ENCODE peak calls at places on chromosomes 11 and 22, in six cellular contexts. P is hypothalamus; L is EH; U is DMS53; Z is T follicular helper cell; F is effector memory CD8-positive, alpha-beta T cell. Y is an unnamed sample.

GRCh38 chr11:15157181-15157580 is 42.5 kb downstream of the INSC start:
- DNase-seq in P (no peak), L (peak), U (no peak), Z (no peak), F (no peak), Y (no peak)

GRCh38 chr11:35214792-35215193 is 75.8 kb downstream of the CD44 start:
- DNase-seq in P (peak), L (peak), U (no peak), Z (no peak), F (no peak), Y (no peak)

GRCh38 chr11:17014321-17014773 is at the start of gene PLEKHA7:
- DNase-seq in P (no peak), L (no peak), U (peak), Z (no peak), F (peak), Y (no peak)

GRCh38 chr22:27112273-27112672 is 454.9 kb downstream of the MIAT start:
- DNase-seq in P (no peak), L (no peak), U (no peak), Z (no peak), F (no peak), Y (no peak)

GRCh38 chr11:60265373-60266214 is 14.9 kb upstream of the MS4A4A start:
- DNase-seq in P (no peak), L (peak), U (peak), Z (no peak), F (no peak), Y (no peak)

GRCh38 chr22:45966320-45966891 is 10.6 kb downstream of the WNT7B start:
- DNase-seq in P (no peak), L (no peak), U (peak), Z (no peak), F (no peak), Y (no peak)

GRCh38 chr22:38412435-38413084 is 42.4 kb downstream of the KCNJ4 start:
- DNase-seq in P (no peak), L (no peak), U (peak), Z (peak), F (peak), Y (peak)

GRCh38 chr22:44108806-44109385 is 71.8 kb upstream of the PARVG start:
- DNase-seq in P (no peak), L (no peak), U (no peak), Z (no peak), F (no peak), Y (no peak)

GRCh38 chr11:109062445-109062844 is 359.5 kb upstream of the C11orf87 start:
- DNase-seq in P (no peak), L (peak), U (no peak), Z (no peak), F (no peak), Y (no peak)

GRCh38 chr22:29102300-29102699 is 29.5 kb downstream of the KREMEN1 start:
- DNase-seq in P (no peak), L (no peak), U (no peak), Z (no peak), F (no peak), Y (no peak)

GRCh38 chr11:60145677-60146076 is 37.2 kb downstream of the MS4A6A start:
- DNase-seq in P (no peak), L (no peak), U (no peak), Z (no peak), F (no peak), Y (no peak)

GRCh38 chr11:120383518-120384155 is 47.4 kb downstream of the ARHGEF12 start:
- DNase-seq in P (no peak), L (peak), U (no peak), Z (no peak), F (no peak), Y (no peak)

GRCh38 chr11:68550485-68550817 is 89.9 kb downstream of the PPP6R3 start:
- DNase-seq in P (no peak), L (no peak), U (no peak), Z (no peak), F (no peak), Y (no peak)

GRCh38 chr22:37007666-37008065 is 11.6 kb downstream of the TST start:
- DNase-seq in P (no peak), L (no peak), U (no peak), Z (no peak), F (no peak), Y (no peak)

GRCh38 chr22:23478175-23478574 is 101.9 kb downstream of the IGLL1 start:
- DNase-seq in P (no peak), L (peak), U (no peak), Z (no peak), F (no peak), Y (no peak)

GRCh38 chr11:120172054-120172881 is 34.4 kb upstream of the TRIM29 start:
- DNase-seq in P (peak), L (peak), U (peak), Z (peak), F (peak), Y (no peak)

GRCh38 chr11:14393889-14394288 is 34.9 kb upstream of the RRAS2 start:
- DNase-seq in P (no peak), L (no peak), U (no peak), Z (no peak), F (peak), Y (no peak)

GRCh38 chr11:65429724-65430405 is 7.3 kb downstream of the NEAT1 start:
- DNase-seq in P (no peak), L (peak), U (peak), Z (no peak), F (no peak), Y (no peak)

GRCh38 chr11:111298466-111299110 is at the start of gene POU2AF3:
- DNase-seq in P (no peak), L (no peak), U (no peak), Z (no peak), F (no peak), Y (no peak)

GRCh38 chr22:22590136-22590891 is 31.2 kb upstream of the PRAME start:
- DNase-seq in P (no peak), L (no peak), U (no peak), Z (no peak), F (no peak), Y (no peak)

GRCh38 chr11:66318576-66318970 is 1.7 kb upstream of the CD248 start:
- DNase-seq in P (no peak), L (no peak), U (no peak), Z (no peak), F (no peak), Y (no peak)

GRCh38 chr11:70546179-70546940 is 148.0 kb downstream of the CTTN start:
- DNase-seq in P (no peak), L (no peak), U (no peak), Z (no peak), F (no peak), Y (no peak)